ENCODE peak calls at places on chromosomes 6 and 20, in four cellular contexts. One of them, this sample, is unnamed.

GRCh38 chr6:84618046-84618752 is 146.2 kb downstream of the TBX18 start:
- DNase-seq in heart left ventricle: no peak
- DNase-seq in AG10803: peak; percentile 87
- DNase-seq in psoas muscle: no peak
- DNase-seq in this sample: no peak

GRCh38 chr20:63082308-63082938 is 75.7 kb upstream of the BHLHE23 start:
- DNase-seq in heart left ventricle: peak; percentile 40
- DNase-seq in AG10803: peak; percentile 13
- DNase-seq in psoas muscle: no peak
- DNase-seq in this sample: peak; percentile 64

GRCh38 chr20:7161690-7162089 is 394.2 kb downstream of the BMP2 start:
- DNase-seq in heart left ventricle: no peak
- DNase-seq in AG10803: no peak
- DNase-seq in psoas muscle: no peak
- DNase-seq in this sample: no peak

GRCh38 chr20:1423625-1424106 is 30.8 kb upstream of the FKBP1A start:
- DNase-seq in heart left ventricle: no peak
- DNase-seq in AG10803: peak; percentile 53
- DNase-seq in psoas muscle: no peak
- DNase-seq in this sample: no peak

GRCh38 chr6:106309766-106310373 is 15.7 kb downstream of the ATG5 start:
- DNase-seq in heart left ventricle: no peak
- DNase-seq in AG10803: peak; percentile 70
- DNase-seq in psoas muscle: no peak
- DNase-seq in this sample: no peak

GRCh38 chr6:90610671-90611542 is 24.0 kb upstream of the MAP3K7 start:
- DNase-seq in heart left ventricle: peak; percentile 55
- DNase-seq in AG10803: peak; percentile 11
- DNase-seq in psoas muscle: peak; percentile 35
- DNase-seq in this sample: peak; percentile 80

GRCh38 chr20:3092611-3093379 is 8.3 kb upstream of the AVP start:
- DNase-seq in heart left ventricle: no peak
- DNase-seq in AG10803: no peak
- DNase-seq in psoas muscle: peak; percentile 36
- DNase-seq in this sample: no peak

GRCh38 chr6:80143312-80143960 is 37.0 kb downstream of the BCKDHB start:
- DNase-seq in heart left ventricle: peak; percentile 48
- DNase-seq in AG10803: peak; percentile 86
- DNase-seq in psoas muscle: peak; percentile 30
- DNase-seq in this sample: no peak

GRCh38 chr6:32843321-32843978 is 397 bp downstream of the PSMB8 start:
- DNase-seq in heart left ventricle: peak; percentile 17
- DNase-seq in AG10803: no peak
- DNase-seq in psoas muscle: peak; percentile 27
- DNase-seq in this sample: peak; percentile 88

GRCh38 chr6:130760006-130760405 is 67.2 kb upstream of the SMLR1 start:
- DNase-seq in heart left ventricle: no peak
- DNase-seq in AG10803: peak; percentile 49
- DNase-seq in psoas muscle: no peak
- DNase-seq in this sample: no peak

GRCh38 chr6:123533862-123534261 is 102.9 kb downstream of the TRDN start:
- DNase-seq in heart left ventricle: no peak
- DNase-seq in AG10803: no peak
- DNase-seq in psoas muscle: no peak
- DNase-seq in this sample: no peak

GRCh38 chr6:39228111-39228971 is 934 bp downstream of the KCNK5 start:
- DNase-seq in heart left ventricle: no peak
- DNase-seq in AG10803: no peak
- DNase-seq in psoas muscle: no peak
- DNase-seq in this sample: no peak

GRCh38 chr20:48196486-48196885 is 411.2 kb upstream of the SULF2 start:
- DNase-seq in heart left ventricle: no peak
- DNase-seq in AG10803: no peak
- DNase-seq in psoas muscle: no peak
- DNase-seq in this sample: no peak

GRCh38 chr6:73525546-73526330 is 4.9 kb upstream of the EEF1A1 start:
- DNase-seq in heart left ventricle: no peak
- DNase-seq in AG10803: no peak
- DNase-seq in psoas muscle: no peak
- DNase-seq in this sample: no peak

GRCh38 chr6:144211160-144211559 is 60.8 kb downstream of the STX11 start:
- DNase-seq in heart left ventricle: no peak
- DNase-seq in AG10803: no peak
- DNase-seq in psoas muscle: no peak
- DNase-seq in this sample: no peak

GRCh38 chr6:144488590-144488989 is 203.5 kb downstream of the UTRN start:
- DNase-seq in heart left ventricle: no peak
- DNase-seq in AG10803: no peak
- DNase-seq in psoas muscle: no peak
- DNase-seq in this sample: no peak

GRCh38 chr6:7413151-7413823 is 23.7 kb downstream of the RIOK1 start:
- DNase-seq in heart left ventricle: no peak
- DNase-seq in AG10803: no peak
- DNase-seq in psoas muscle: no peak
- DNase-seq in this sample: no peak

GRCh38 chr6:11374036-11375010 is 141.9 kb upstream of the NEDD9 start:
- DNase-seq in heart left ventricle: no peak
- DNase-seq in AG10803: no peak
- DNase-seq in psoas muscle: no peak
- DNase-seq in this sample: no peak

GRCh38 chr6:17580518-17581048 is 19.5 kb upstream of the FAM8A1 start:
- DNase-seq in heart left ventricle: no peak
- DNase-seq in AG10803: peak; percentile 34
- DNase-seq in psoas muscle: peak; percentile 45
- DNase-seq in this sample: peak; percentile 36

GRCh38 chr6:149053848-149054558 is 263.5 kb upstream of the TAB2 start:
- DNase-seq in heart left ventricle: no peak
- DNase-seq in AG10803: no peak
- DNase-seq in psoas muscle: no peak
- DNase-seq in this sample: no peak

GRCh38 chr20:23826541-23827018 is at the start of gene CST2:
- DNase-seq in heart left ventricle: no peak
- DNase-seq in AG10803: no peak
- DNase-seq in psoas muscle: no peak
- DNase-seq in this sample: no peak

GRCh38 chr6:51737580-51738360 is 349.6 kb downstream of the PKHD1 start:
- DNase-seq in heart left ventricle: no peak
- DNase-seq in AG10803: no peak
- DNase-seq in psoas muscle: no peak
- DNase-seq in this sample: peak; percentile 52

GRCh38 chr6:70280462-70280861 is 22.4 kb downstream of the COL9A1 start:
- DNase-seq in heart left ventricle: no peak
- DNase-seq in AG10803: no peak
- DNase-seq in psoas muscle: no peak
- DNase-seq in this sample: peak; percentile 55

GRCh38 chr6:56393615-56394612 is 146.5 kb upstream of the COL21A1 start:
- DNase-seq in heart left ventricle: no peak
- DNase-seq in AG10803: no peak
- DNase-seq in psoas muscle: no peak
- DNase-seq in this sample: no peak

GRCh38 chr6:105855433-105855832 is 230.7 kb upstream of the PRDM1 start:
- DNase-seq in heart left ventricle: no peak
- DNase-seq in AG10803: no peak
- DNase-seq in psoas muscle: no peak
- DNase-seq in this sample: no peak

GRCh38 chr20:57582029-57582378 is 21.1 kb downstream of the PCK1 start:
- DNase-seq in heart left ventricle: no peak
- DNase-seq in AG10803: no peak
- DNase-seq in psoas muscle: no peak
- DNase-seq in this sample: no peak

GRCh38 chr20:38893485-38894090 is 32.6 kb upstream of the FAM83D start:
- DNase-seq in heart left ventricle: peak; percentile 45
- DNase-seq in AG10803: peak; percentile 31
- DNase-seq in psoas muscle: peak; percentile 44
- DNase-seq in this sample: peak; percentile 95

GRCh38 chr6:149854532-149854931 is 9.6 kb downstream of the LRP11 start:
- DNase-seq in heart left ventricle: no peak
- DNase-seq in AG10803: peak; percentile 17
- DNase-seq in psoas muscle: no peak
- DNase-seq in this sample: no peak

GRCh38 chr6:136586295-136586694 is 36.1 kb upstream of the MAP7 start:
- DNase-seq in heart left ventricle: no peak
- DNase-seq in AG10803: peak; percentile 94
- DNase-seq in psoas muscle: no peak
- DNase-seq in this sample: no peak

GRCh38 chr6:122005661-122006060 is 393.8 kb upstream of the HSF2 start:
- DNase-seq in heart left ventricle: no peak
- DNase-seq in AG10803: no peak
- DNase-seq in psoas muscle: no peak
- DNase-seq in this sample: no peak

GRCh38 chr20:55830124-55830828 is 175.0 kb downstream of the CBLN4 start:
- DNase-seq in heart left ventricle: no peak
- DNase-seq in AG10803: no peak
- DNase-seq in psoas muscle: no peak
- DNase-seq in this sample: no peak

GRCh38 chr20:19022791-19023448 is 189.5 kb upstream of the SLC24A3 start:
- DNase-seq in heart left ventricle: no peak
- DNase-seq in AG10803: no peak
- DNase-seq in psoas muscle: no peak
- DNase-seq in this sample: no peak

GRCh38 chr6:43947860-43948259 is 177.8 kb downstream of the VEGFA start:
- DNase-seq in heart left ventricle: no peak
- DNase-seq in AG10803: no peak
- DNase-seq in psoas muscle: no peak
- DNase-seq in this sample: no peak

GRCh38 chr20:10454135-10454750 is 19.1 kb downstream of the SLX4IP start:
- DNase-seq in heart left ventricle: no peak
- DNase-seq in AG10803: no peak
- DNase-seq in psoas muscle: no peak
- DNase-seq in this sample: no peak

GRCh38 chr20:60262967-60263603 is 304.9 kb downstream of the CDH26 start:
- DNase-seq in heart left ventricle: no peak
- DNase-seq in AG10803: no peak
- DNase-seq in psoas muscle: peak; percentile 26
- DNase-seq in this sample: no peak

GRCh38 chr6:151276112-151276745 is 36.5 kb downstream of the AKAP12 start:
- DNase-seq in heart left ventricle: no peak
- DNase-seq in AG10803: peak; percentile 95
- DNase-seq in psoas muscle: peak; percentile 67
- DNase-seq in this sample: no peak

GRCh38 chr20:60424267-60424904 is 466.2 kb downstream of the CDH26 start:
- DNase-seq in heart left ventricle: no peak
- DNase-seq in AG10803: peak; percentile 4
- DNase-seq in psoas muscle: no peak
- DNase-seq in this sample: no peak

GRCh38 chr6:18405477-18406293 is 18.5 kb downstream of the RNF144B start:
- DNase-seq in heart left ventricle: no peak
- DNase-seq in AG10803: peak; percentile 92
- DNase-seq in psoas muscle: no peak
- DNase-seq in this sample: no peak

GRCh38 chr6:15520616-15521203 is 142.1 kb downstream of the DTNBP1 start:
- DNase-seq in heart left ventricle: no peak
- DNase-seq in AG10803: no peak
- DNase-seq in psoas muscle: no peak
- DNase-seq in this sample: no peak

GRCh38 chr6:154539593-154540269 is 29.2 kb upstream of the CNKSR3 start:
- DNase-seq in heart left ventricle: no peak
- DNase-seq in AG10803: no peak
- DNase-seq in psoas muscle: no peak
- DNase-seq in this sample: no peak

This sample was measured in left lung.